ENCODE peak calls at places on chromosomes 4 and X, in nine cellular contexts. H is GOT3; Y is KBM-7; I is NCI-H460; Z is amniotic stem cell; R is stimulated activated CD4-positive, alpha-beta T cell treated with anti-CD3 and anti-CD28 coated beads, TNF-alpha, amount 100 ng/mL, for 4 hours; P is activated T-helper 1 cell treated with anti-CD3 and anti-CD28 coated beads, Interleukin-2, amount 50 U/mL, for 16 hours; N is amniotic epithelial cell; M is fibroblast of pulmonary artery. Q is an unnamed sample.

GRCh38 chr4:156595041-156595440 is 376.6 kb downstream of the PDGFC start:
- DNase-seq in H (no peak), Y (no peak), I (no peak), Z (no peak), R (no peak), P (no peak), N (peak), M (no peak), Q (no peak)

GRCh38 chr4:25667931-25668557 is 12.4 kb downstream of the SLC34A2 start:
- DNase-seq in H (no peak), Y (no peak), I (no peak), Z (no peak), R (no peak), P (no peak), N (peak), M (peak), Q (no peak)

GRCh38 chr4:11098461-11098860 is 330.2 kb downstream of the HS3ST1 start:
- DNase-seq in H (no peak), Y (no peak), I (no peak), Z (no peak), R (no peak), P (no peak), N (no peak), M (no peak), Q (no peak)

GRCh38 chr4:183038436-183038835 is 60.6 kb upstream of the WWC2 start:
- DNase-seq in H (no peak), Y (no peak), I (no peak), Z (no peak), R (no peak), P (no peak), N (no peak), M (no peak), Q (no peak)

GRCh38 chrX:106415276-106415895 is 196.4 kb upstream of the RADX start:
- DNase-seq in H (no peak), Y (peak), I (peak), Z (peak), R (no peak), P (no peak), N (peak), M (peak), Q (no peak)

GRCh38 chr4:88857588-88857987 is 160.0 kb upstream of the NAP1L5 start:
- DNase-seq in H (no peak), Y (peak), I (no peak), Z (no peak), R (no peak), P (no peak), N (no peak), M (no peak), Q (no peak)

GRCh38 chrX:38654302-38654701 is 93.0 kb downstream of the TSPAN7 start:
- DNase-seq in H (no peak), Y (peak), I (peak), Z (no peak), R (no peak), P (no peak), N (peak), M (peak), Q (no peak)

GRCh38 chrX:10310502-10310901 is 153.7 kb downstream of the CLCN4 start:
- DNase-seq in H (no peak), Y (no peak), I (no peak), Z (no peak), R (no peak), P (no peak), N (no peak), M (no peak), Q (no peak)